ENCODE peak calls at places on chromosomes 5 and 9, in seven cellular contexts. K, R, D, Y, T, E and M are unnamed samples.

GRCh38 chr5:91382530-91383026 is 539 bp downstream of the ARRDC3 start:
- DNase-seq in K (peak; percentile 68), T (peak; percentile 48), R (peak; percentile 53), D (no peak), E (peak; percentile 72), Y (peak; percentile 68), M (peak; percentile 58)

GRCh38 chr5:177431317-177432142 is 5.1 kb downstream of the GRK6 start:
- DNase-seq in D (no peak), R (no peak), E (no peak), T (no peak), K (peak; percentile 91), Y (peak; percentile 94), M (no peak)

GRCh38 chr5:28174691-28175090 is 1136.3 kb upstream of the CDH9 start:
- DNase-seq in R (no peak), T (no peak), Y (no peak), E (no peak), D (no peak), K (no peak), M (no peak)

GRCh38 chr9:115945009-115945431 is 208.6 kb upstream of the PAPPA start:
- DNase-seq in K (no peak), T (no peak), D (no peak), E (no peak), R (no peak), Y (no peak), M (peak; percentile 25)

GRCh38 chr9:134630861-134631260 is 10.7 kb upstream of the COL5A1 start:
- DNase-seq in E (no peak), D (no peak), R (no peak), Y (no peak), T (no peak), K (no peak), M (no peak)

GRCh38 chr9:99181621-99182020 is 40.1 kb downstream of the ALG2 start:
- DNase-seq in E (no peak), T (no peak), R (no peak), K (no peak), D (no peak), Y (peak; percentile 35), M (no peak)

GRCh38 chr9:33867747-33868429 is 50.9 kb downstream of the UBE2R2 start:
- DNase-seq in E (peak; percentile 71), K (peak; percentile 37), R (no peak), Y (no peak), D (peak; percentile 12), T (no peak), M (no peak)

GRCh38 chr5:91875133-91875779 is 492.1 kb upstream of the ARRDC3 start:
- DNase-seq in R (peak; percentile 19), E (no peak), K (no peak), D (no peak), T (peak; percentile 63), Y (no peak), M (no peak)

GRCh38 chr9:112065781-112066606 is 109.1 kb downstream of the SUSD1 start:
- DNase-seq in D (no peak), K (no peak), T (no peak), E (peak; percentile 30), R (peak; percentile 96), Y (no peak), M (peak; percentile 86)

GRCh38 chr5:14452685-14453084 is 128.9 kb upstream of the OTULINL start:
- DNase-seq in K (no peak), E (peak; percentile 54), D (no peak), T (no peak), R (no peak), Y (no peak), M (no peak)

GRCh38 chr9:80811003-80811402 is 878.3 kb downstream of the TLE1 start:
- DNase-seq in T (no peak), Y (no peak), R (peak; percentile 33), E (no peak), K (no peak), D (no peak), M (no peak)

GRCh38 chr5:180799902-180800801 is 2.5 kb downstream of the MGAT1 start:
- DNase-seq in D (no peak), E (peak; percentile 89), T (no peak), R (peak; percentile 92), Y (no peak), K (no peak), M (no peak)

GRCh38 chr5:102277059-102277621 is 18.9 kb downstream of the SLCO4C1 start:
- DNase-seq in K (no peak), T (no peak), R (no peak), D (no peak), Y (no peak), E (no peak), M (no peak)

GRCh38 chr9:8679405-8679951 is 879.9 kb upstream of the DMAC1 start:
- DNase-seq in E (no peak), D (no peak), R (no peak), Y (no peak), T (peak; percentile 14), K (no peak), M (no peak)

GRCh38 chr9:107504585-107505455 is 15.3 kb upstream of the KLF4 start:
- DNase-seq in D (no peak), T (no peak), Y (no peak), R (peak; percentile 92), K (no peak), E (peak; percentile 97), M (peak; percentile 79)

GRCh38 chr5:132471006-132471907 is 19.3 kb downstream of the IRF1 start:
- DNase-seq in E (no peak), K (no peak), R (no peak), T (no peak), D (no peak), Y (no peak), M (no peak)

GRCh38 chr5:138989720-138990119 is 114.6 kb upstream of the LRRTM2 start:
- DNase-seq in K (no peak), R (peak; percentile 1), Y (no peak), E (peak; percentile 88), D (no peak), T (no peak), M (no peak)

GRCh38 chr5:93433422-93433821 is 147.6 kb downstream of the NR2F1-AS1 start:
- DNase-seq in T (no peak), D (no peak), R (no peak), Y (no peak), K (no peak), E (peak; percentile 84), M (no peak)

GRCh38 chr5:142597546-142598337 is 88.1 kb downstream of the FGF1 start:
- DNase-seq in Y (no peak), D (no peak), R (peak; percentile 95), K (no peak), E (peak; percentile 95), T (peak; percentile 35), M (no peak)

GRCh38 chr9:83167126-83167525 is 104.2 kb upstream of the RASEF start:
- DNase-seq in R (peak; percentile 16), K (no peak), D (no peak), T (no peak), E (no peak), Y (peak; percentile 78), M (peak; percentile 11)

GRCh38 chr9:33880562-33881089 is 63.7 kb downstream of the UBE2R2 start:
- DNase-seq in R (no peak), T (peak; percentile 71), D (no peak), Y (no peak), E (no peak), K (no peak), M (no peak)

DNA sequence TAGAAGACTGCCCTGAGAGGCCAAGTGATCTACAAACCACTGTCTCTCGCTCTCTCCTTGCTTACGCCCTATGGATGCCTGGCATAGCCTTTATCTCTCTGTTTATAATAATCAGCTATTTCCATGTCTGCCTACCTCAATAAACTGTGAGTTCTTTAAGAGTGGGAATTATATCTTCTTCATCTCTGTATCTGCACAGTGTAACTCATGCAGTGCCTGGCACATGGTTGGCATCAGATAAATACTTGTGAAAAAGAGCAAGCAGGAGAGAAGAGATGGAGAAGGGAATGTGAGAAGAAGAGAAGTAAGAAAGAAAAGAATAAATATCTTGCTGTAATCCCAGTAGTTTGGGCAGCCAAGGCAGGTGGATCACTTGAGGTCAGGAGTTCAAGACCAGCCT is 94.6 kb upstream of the TNPO1 start:
- DNase-seq in D (peak; percentile 43), T (no peak), R (no peak), E (no peak), K (no peak), Y (no peak), M (no peak)
- TF ChIP-seq EZH2phosphoT487 in D (no peak), T (no peak), R (no peak), E (no peak), K (no peak), Y (no peak), M (no peak)

GRCh38 chr5:17443333-17444125 is 54.5 kb upstream of the TAF11L2 start:
- DNase-seq in D (no peak), Y (no peak), R (no peak), T (no peak), K (no peak), E (no peak), M (no peak)

GRCh38 chr5:17444496-17444895 is 53.5 kb upstream of the TAF11L2 start:
- DNase-seq in T (no peak), Y (no peak), E (peak; percentile 35), K (no peak), R (peak; percentile 28), D (no peak), M (no peak)

GRCh38 chr5:17439956-17440355 is 58.1 kb upstream of the TAF11L2 start:
- DNase-seq in Y (no peak), K (no peak), R (no peak), E (no peak), T (no peak), D (no peak), M (no peak)

GRCh38 chr5:17440766-17441165 is 57.3 kb upstream of the TAF11L2 start:
- DNase-seq in Y (no peak), D (no peak), T (no peak), K (no peak), E (peak; percentile 40), R (no peak), M (no peak)

GRCh38 chr5:17441351-17441750 is 56.7 kb upstream of the TAF11L2 start:
- DNase-seq in T (no peak), K (no peak), R (peak; percentile 50), E (peak; percentile 92), D (no peak), Y (no peak), M (no peak)
- TF ChIP-seq EZH2phosphoT487 in T (no peak), K (no peak), R (no peak), E (no peak), D (no peak), Y (no peak), M (no peak)

GRCh38 chr9:125744616-125745387 is 2.4 kb upstream of the PBX3 start:
- DNase-seq in T (no peak), K (no peak), D (no peak), Y (no peak), E (peak; percentile 89), R (peak; percentile 32), M (no peak)
- TF ChIP-seq EZH2phosphoT487 in T (no peak), K (no peak), D (no peak), Y (no peak), E (peak; percentile 25), R (no peak), M (no peak)

DNA sequence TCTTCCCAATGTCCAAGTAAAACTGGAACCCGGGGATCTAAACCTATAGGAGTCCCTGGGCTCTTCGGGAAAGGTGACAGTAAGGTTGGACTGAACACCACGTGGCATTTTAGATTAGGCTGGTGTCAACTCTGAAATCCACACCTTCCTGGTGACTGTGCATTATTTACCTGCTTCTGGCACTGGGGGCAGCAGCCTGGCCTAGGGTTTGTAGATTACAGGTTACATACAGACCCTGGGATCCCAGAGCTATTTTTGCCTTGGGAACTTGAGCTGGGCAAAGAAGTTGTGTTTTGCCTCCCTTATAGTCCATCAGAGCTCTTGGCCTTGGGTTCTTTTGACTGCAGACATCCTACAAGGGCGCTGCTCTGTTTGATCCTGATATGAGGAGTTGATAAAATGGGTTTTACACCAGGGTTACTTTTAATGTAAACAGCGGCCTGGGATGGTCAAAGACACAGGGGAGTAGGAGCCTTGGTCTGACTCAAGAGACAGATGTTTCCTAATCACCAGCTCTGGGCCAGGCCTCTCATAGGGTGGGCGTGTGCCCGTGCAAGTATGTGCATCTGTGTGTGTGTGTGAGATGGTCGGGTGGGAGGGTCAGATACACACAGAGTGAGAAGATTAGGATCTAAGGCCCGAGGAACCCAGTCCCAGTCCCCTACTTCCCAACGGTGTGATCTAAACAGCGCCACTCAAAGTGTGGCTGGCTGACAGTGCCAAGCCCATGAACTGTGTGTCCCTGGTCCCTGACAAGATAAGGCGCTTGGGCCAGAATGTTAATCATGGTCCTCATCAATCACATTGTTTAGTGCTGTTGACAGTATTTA is 173.4 kb downstream of the DAB2IP start:
- DNase-seq in K (peak; percentile 24), D (peak; percentile 64), T (no peak), R (peak; percentile 2), E (peak; percentile 14), Y (no peak), M (no peak)
- TF ChIP-seq EZH2phosphoT487 in K (no peak), D (no peak), T (no peak), R (no peak), E (no peak), Y (no peak), M (no peak)